ENCODE peak calls at places on chromosomes 5 and 9, in five cellular contexts. F is heart left ventricle, C is upper lobe of left lung, Z is body of pancreas, V is uterus. I is an unnamed sample.
A peak's percentile ranks its signal among the peaks of the same experiment; 100 is the strongest.

GRCh38 chr5:38776494-38776893 is 69.3 kb upstream of the OSMR start:
- DNase-seq in F (no peak), C (no peak), Z (no peak), V (no peak), I (no peak)

GRCh38 chr9:12695474-12695873 is 2.3 kb downstream of the TYRP1 start:
- DNase-seq in F (peak; percentile 71), C (no peak), Z (no peak), V (no peak), I (no peak)

GRCh38 chr5:1171340-1171941 is 30.0 kb upstream of the SLC6A19 start:
- DNase-seq in F (peak; percentile 40), C (peak; percentile 1), Z (no peak), V (no peak), I (no peak)

GRCh38 chr9:101376117-101376866 is 8.5 kb downstream of the BAAT start:
- DNase-seq in F (no peak), C (no peak), Z (no peak), V (peak; percentile 71), I (no peak)

GRCh38 chr5:132057498-132058255 is 2.8 kb upstream of the IL3 start:
- DNase-seq in F (no peak), C (no peak), Z (peak; percentile 5), V (no peak), I (no peak)

GRCh38 chr5:76862986-76863385 is 13.2 kb downstream of the S100Z start:
- DNase-seq in F (no peak), C (no peak), Z (no peak), V (no peak), I (no peak)

GRCh38 chr5:136216230-136216629 is 23.3 kb upstream of the SMIM32 start:
- DNase-seq in F (no peak), C (peak; percentile 31), Z (no peak), V (no peak), I (no peak)

GRCh38 chr5:91541696-91542095 is 158.6 kb upstream of the ARRDC3 start:
- DNase-seq in F (no peak), C (no peak), Z (no peak), V (no peak), I (no peak)

GRCh38 chr5:137621861-137622823 is 113.7 kb downstream of the KLHL3 start:
- DNase-seq in F (peak; percentile 86), C (no peak), Z (no peak), V (no peak), I (no peak)

GRCh38 chr5:137617806-137618205 is 118.1 kb downstream of the KLHL3 start:
- DNase-seq in F (no peak), C (no peak), Z (no peak), V (no peak), I (no peak)

GRCh38 chr5:137618476-137618875 is 117.4 kb downstream of the KLHL3 start:
- DNase-seq in F (no peak), C (no peak), Z (no peak), V (no peak), I (no peak)

GRCh38 chr5:137621306-137621705 is 114.6 kb downstream of the KLHL3 start:
- DNase-seq in F (no peak), C (no peak), Z (no peak), V (no peak), I (no peak)

GRCh38 chr5:137619191-137619870 is 116.6 kb downstream of the KLHL3 start:
- DNase-seq in F (peak; percentile 88), C (no peak), Z (peak; percentile 25), V (peak; percentile 42), I (no peak)
- TF ChIP-seq CTCF in F (no peak), C (no peak), Z (no peak), V (no peak), I (no peak)

DNA sequence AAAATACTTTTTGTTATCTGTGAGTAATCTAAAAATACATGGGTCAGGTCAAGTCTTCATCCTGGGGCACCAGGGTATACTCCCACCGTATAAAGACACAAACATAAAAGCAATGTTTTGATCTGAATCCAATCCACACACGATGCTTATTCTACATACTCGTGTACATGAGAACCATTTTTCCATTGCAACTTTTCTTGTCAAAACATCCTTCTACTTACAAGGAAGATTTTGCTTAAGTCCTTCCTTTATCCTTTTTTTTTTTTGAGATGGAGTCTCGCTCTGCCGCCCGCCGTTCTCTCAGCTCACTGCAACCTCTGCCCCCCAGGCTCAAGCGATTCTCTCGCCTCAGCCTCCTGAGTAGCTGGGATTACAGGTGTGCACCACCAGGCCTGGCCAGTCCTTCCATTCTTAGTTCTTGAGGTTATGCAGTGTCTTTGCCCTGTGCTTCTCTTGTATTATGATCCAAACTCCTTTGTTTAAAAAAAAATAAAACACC is 7.5 kb downstream of the RPL37 start:
- DNase-seq in F (no peak), C (no peak), Z (no peak), V (no peak), I (no peak)
- TF ChIP-seq POLR2A in F (no peak), C (no peak), Z (no peak), V (no peak), I (no peak)

GRCh38 chr5:93591323-93591945 is 8.4 kb downstream of the NR2F1 start:
- DNase-seq in F (no peak), C (no peak), Z (no peak), V (no peak), I (no peak)

GRCh38 chr5:93588586-93589347 is 5.7 kb downstream of the NR2F1 start:
- DNase-seq in F (no peak), C (peak; percentile 89), Z (no peak), V (no peak), I (no peak)

GRCh38 chr5:93589348-93589662 is 6.3 kb downstream of the NR2F1 start:
- DNase-seq in F (no peak), C (no peak), Z (no peak), V (no peak), I (no peak)

GRCh38 chr5:93589812-93590215 is 6.8 kb downstream of the NR2F1 start:
- DNase-seq in F (no peak), C (no peak), Z (no peak), V (no peak), I (no peak)

DNA sequence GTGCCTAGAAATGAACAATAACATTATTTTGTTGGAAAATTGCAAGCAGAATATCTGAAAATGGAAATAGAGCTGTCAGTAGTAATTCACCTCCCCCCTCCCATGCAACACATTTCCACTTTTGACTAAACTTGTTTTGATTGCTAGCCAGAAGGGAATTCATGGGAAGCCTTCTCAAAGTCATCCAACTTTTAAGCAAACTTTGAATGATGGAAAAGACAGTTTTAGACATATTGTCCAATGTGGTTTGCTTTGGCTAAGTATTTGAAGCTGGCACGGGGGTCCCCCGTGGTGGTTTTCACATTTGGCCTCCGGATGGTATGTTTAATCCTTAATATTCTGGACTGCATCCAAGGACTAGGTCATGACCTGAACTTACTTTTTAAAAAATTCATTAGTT is 7.5 kb downstream of the NR2F1 start:
- DNase-seq in F (no peak), C (no peak), Z (no peak), V (no peak), I (no peak)
- H3K27me3 ChIP-seq in F (peaks cover 77% of the 10 kb centered on the region), C (peaks cover 32% of the 10 kb centered on the region), Z (peaks cover 4% of the 10 kb centered on the region), V (no peaks in the 10 kb centered on the region), I (peaks cover 82% of the 10 kb centered on the region)

GRCh38 chr5:113660848-113661247 is 147.4 kb downstream of the YTHDC2 start:
- DNase-seq in F (no peak), C (no peak), Z (no peak), V (no peak), I (no peak)

DNA sequence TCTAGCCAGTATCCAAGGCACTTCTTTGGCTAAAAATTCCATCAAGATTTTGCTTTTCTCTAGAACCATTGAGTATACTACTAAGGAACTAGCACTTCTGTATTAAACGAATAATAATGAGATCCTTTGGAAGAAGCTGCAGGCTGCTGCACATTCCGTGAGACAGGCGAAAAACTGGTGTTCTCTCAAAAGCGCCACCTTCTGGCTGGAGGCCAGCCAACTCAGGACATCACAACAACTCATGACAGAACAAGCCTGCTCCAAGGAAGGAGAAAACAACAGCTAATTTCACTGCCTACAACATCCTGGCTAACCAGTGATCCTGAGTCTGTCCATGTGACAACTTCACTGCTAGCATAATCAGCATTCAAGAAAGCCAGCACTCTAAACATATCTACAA is 150.4 kb downstream of the YTHDC2 start:
- DNase-seq in F (peak; percentile 36), C (no peak), Z (peak; percentile 39), V (no peak), I (no peak)
- TF ChIP-seq CTCF in F (no peak), C (no peak), Z (no peak), V (no peak), I (peak; percentile 21)

GRCh38 chr5:149379807-149380374 is 799 bp upstream of the IL17B start:
- DNase-seq in F (no peak), C (no peak), Z (no peak), V (no peak), I (no peak)

GRCh38 chr5:149381986-149382338 is 2.9 kb upstream of the IL17B start:
- DNase-seq in F (peak; percentile 85), C (peak; percentile 85), Z (peak; percentile 73), V (peak; percentile 89), I (no peak)

GRCh38 chr5:149379177-149379761 is at the start of gene IL17B:
- DNase-seq in F (no peak), C (peak; percentile 78), Z (no peak), V (no peak), I (no peak)

GRCh38 chr5:149381261-149381985 is 2.3 kb upstream of the IL17B start:
- DNase-seq in F (no peak), C (no peak), Z (no peak), V (peak; percentile 45), I (no peak)

GRCh38 chr5:149380466-149381121 is 1.5 kb upstream of the IL17B start:
- DNase-seq in F (no peak), C (no peak), Z (no peak), V (peak; percentile 90), I (no peak)
- TF ChIP-seq POLR2A in F (no peak), C (no peak), Z (no peak), V (peak; percentile 38), I (peak; percentile 42)

DNA sequence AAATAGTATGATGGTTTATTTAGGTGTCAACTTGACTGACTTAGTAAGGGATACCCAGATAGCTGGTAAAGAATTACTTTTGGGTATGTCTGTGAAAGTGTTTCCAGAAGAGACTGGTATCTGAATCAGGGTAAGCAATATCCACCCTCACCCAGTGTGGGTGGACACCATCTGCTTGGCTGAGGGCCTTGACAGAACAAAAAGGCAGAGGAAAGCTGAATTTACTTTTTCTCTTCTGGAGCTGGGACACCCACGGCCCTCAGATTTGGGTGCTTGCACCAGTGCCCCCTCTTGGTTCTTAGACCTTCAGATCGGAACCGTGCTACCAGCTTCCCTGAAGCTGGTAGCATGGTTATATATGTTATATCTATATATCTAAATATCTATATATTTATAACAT is 489.5 kb upstream of the MPDZ start:
- DNase-seq in F (no peak), C (no peak), Z (no peak), V (no peak), I (no peak)
- H3K27me3 ChIP-seq in F (no peaks in the 10 kb centered on the region), C (no peaks in the 10 kb centered on the region), Z (no peaks in the 10 kb centered on the region), V (no peaks in the 10 kb centered on the region), I (no peaks in the 10 kb centered on the region)

I was measured in esophagus squamous epithelium.